ENCODE peak calls at places on chromosomes 4 and X, in four cellular contexts. N is GM23248, S is A673, Y is H1. J is an unnamed sample. For H3K4me1, the result is how much of the 10 kb centered on the place peaks cover.

GRCh38 chr4:8537041-8537461 is 43.1 kb upstream of the GPR78 start:
- DNase-seq in S (peak), N (peak), Y (no peak), J (peak)

GRCh38 chr4:79042079-79042674 is 102.9 kb upstream of the PAQR3 start:
- DNase-seq in S (peak), Y (no peak), N (peak), J (no peak)

GRCh38 chrX:20514358-20514757 is 247.6 kb upstream of the RPS6KA3 start:
- DNase-seq in N (peak), S (peak), Y (no peak), J (no peak)

GRCh38 chr4:178165251-178165650 is 723.0 kb upstream of the AGA start:
- DNase-seq in Y (no peak), S (no peak), N (no peak), J (peak)

GRCh38 chrX:14673764-14674163 is 144.4 kb downstream of the GLRA2 start:
- DNase-seq in Y (no peak), S (peak), N (peak), J (peak)

GRCh38 chr4:168853770-168854169 is 156.3 kb downstream of the CBR4 start:
- DNase-seq in S (no peak), N (no peak), Y (no peak), J (no peak)

GRCh38 chr4:5704276-5704675 is 4.1 kb downstream of the EVC2 start:
- DNase-seq in S (no peak), N (no peak), Y (no peak), J (no peak)

GRCh38 chr4:186832906-186833305 is 109.2 kb upstream of the FAT1 start:
- DNase-seq in S (no peak), N (no peak), Y (no peak), J (no peak)

GRCh38 chrX:16828126-16828908 is 41.8 kb downstream of the RBBP7 start:
- DNase-seq in S (peak), N (peak), Y (no peak), J (no peak)

GRCh38 chr4:184688447-184688846 is 38.9 kb downstream of the PRIMPOL start:
- DNase-seq in Y (no peak), S (peak), N (peak), J (peak)

GRCh38 chr4:113383111-113383785 is 333.8 kb downstream of the ANK2 start:
- DNase-seq in N (peak), Y (no peak), S (peak), J (no peak)

GRCh38 chr4:113810906-113811305 is 49.4 kb upstream of the CAMK2D start:
- DNase-seq in Y (no peak), S (no peak), N (peak), J (no peak)

GRCh38 chrX:3345281-3346081 is 971 bp downstream of the MXRA5 start:
- DNase-seq in S (no peak), Y (peak), N (peak), J (no peak)
- TF ChIP-seq EZH2 in S (peak), Y (peak), N (no peak), J (no peak)

DNA sequence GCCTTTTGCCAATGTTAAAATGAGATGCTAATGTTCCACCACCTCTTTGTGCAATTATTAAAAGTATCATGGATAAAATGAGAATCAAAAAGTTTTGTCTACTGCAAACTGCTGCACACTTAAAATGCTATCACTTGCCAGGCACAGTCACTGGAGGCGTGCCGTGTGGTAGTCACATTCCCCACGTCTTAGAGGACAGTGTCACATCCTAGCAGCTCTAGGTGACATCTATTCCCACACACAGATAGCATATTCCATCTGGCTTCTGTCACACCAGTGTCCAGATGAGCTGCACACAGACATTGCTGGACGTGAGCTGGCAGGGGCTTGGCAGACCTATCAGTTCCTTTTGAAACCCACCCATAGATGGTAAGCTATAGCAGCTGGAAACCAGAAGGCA is 47.0 kb downstream of the NSG1 start:
- DNase-seq in S (no peak), Y (no peak), N (no peak), J (no peak)
- H3K4me1 ChIP-seq in S (under half), Y (under half), N (under half), J (under half)

DNA sequence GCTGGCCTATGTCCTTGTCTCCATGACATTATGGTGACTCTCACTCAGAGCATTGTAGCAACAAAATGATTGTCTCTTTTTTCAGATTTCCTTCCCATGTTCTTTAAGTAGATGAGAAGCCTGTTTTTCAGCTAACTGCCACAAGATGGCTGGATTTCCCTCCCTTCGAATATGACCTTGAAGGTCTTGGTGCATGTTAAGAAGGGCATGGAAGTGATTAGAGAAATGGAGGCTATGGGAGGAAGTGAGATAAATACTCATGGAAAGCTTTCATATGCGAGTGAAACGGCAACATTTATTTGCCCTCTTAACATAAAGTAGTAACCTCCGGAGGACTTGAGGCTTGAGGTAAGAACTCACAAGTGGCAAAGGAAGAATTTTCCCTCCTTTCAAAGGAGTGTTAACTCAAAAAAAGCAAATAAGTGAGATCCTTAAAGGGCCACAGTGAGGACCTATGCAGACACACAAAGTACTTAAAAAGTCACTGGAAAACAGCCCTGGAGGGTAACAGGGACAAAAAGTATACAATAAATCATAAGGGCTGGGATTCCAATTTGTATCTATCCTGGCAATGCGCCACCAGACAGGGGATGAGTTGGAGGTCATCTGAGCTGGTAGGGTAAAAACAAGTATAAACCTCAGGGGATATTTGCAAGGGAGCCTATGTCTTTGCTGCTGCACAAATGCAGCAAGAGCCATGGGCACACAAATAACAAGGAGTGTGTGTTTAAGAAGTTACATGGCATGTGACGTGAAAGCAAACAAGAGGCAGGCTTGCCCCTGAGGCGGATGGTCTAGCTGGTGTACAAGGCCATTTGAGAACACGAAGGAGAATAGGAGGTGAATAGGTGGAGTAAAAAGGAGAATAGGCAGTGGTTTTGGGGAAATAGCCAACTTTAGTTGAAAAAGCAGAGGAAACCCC is 96.2 kb downstream of the CPE start:
- DNase-seq in S (no peak), Y (no peak), N (no peak), J (no peak)
- H3K4me3 ChIP-seq in S (no peak), Y (no peak), N (no peak), J (no peak)

GRCh38 chr4:89839558-89839957 is 2.6 kb upstream of the SNCA start:
- DNase-seq in S (no peak), N (no peak), Y (no peak), J (no peak)

GRCh38 chr4:89836031-89836777 is 757 bp downstream of the SNCA start:
- DNase-seq in S (no peak), Y (peak), N (peak), J (no peak)

GRCh38 chr4:89838005-89838404 is 1.0 kb upstream of the SNCA start:
- DNase-seq in N (peak), Y (no peak), S (peak), J (no peak)

GRCh38 chr4:89836897-89837384 is at the start of gene SNCA:
- DNase-seq in S (peak), Y (peak), N (peak), J (peak)

DNA sequence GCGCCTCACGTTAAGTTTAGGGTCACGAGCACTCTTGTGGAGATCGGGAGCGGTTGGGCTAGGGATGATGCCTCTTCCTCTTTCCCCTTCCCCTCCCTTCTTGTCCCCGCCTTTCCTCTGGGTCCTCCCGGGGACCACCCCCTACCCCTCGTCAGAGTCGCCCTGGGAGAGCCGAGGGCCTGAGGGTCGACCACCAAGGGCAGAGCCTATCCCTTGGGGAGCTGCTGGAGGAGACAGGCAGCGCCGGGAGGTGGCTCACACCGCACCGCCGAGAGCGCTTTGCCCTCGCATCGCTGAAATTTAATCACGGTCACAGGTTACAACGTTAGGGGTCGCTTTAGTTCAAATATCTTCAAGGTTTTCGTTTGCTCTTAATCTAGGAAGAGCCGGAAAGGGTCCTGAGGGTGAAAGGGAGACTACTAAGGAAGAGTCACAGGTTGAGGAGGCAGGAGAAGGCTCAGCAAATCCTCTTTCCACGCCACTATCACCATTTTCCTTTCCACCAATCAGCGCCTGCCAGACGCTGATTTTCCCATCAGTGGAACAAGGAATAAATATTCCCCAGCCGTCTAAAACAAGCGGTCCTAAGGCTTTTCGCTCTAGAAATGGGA is 529 bp upstream of the SNCA start:
- DNase-seq in N (peak), S (peak), Y (no peak), J (no peak)
- TF ChIP-seq EZH2 in N (no peak), S (no peak), Y (no peak), J (no peak)

GRCh38 chr4:1717129-1718094 is 3.7 kb downstream of the TMEM129 start:
- DNase-seq in N (no peak), Y (no peak), S (no peak), J (no peak)
- H3K4me1 ChIP-seq in N (under half), Y (under half), S (under half), J (under half)

DNA sequence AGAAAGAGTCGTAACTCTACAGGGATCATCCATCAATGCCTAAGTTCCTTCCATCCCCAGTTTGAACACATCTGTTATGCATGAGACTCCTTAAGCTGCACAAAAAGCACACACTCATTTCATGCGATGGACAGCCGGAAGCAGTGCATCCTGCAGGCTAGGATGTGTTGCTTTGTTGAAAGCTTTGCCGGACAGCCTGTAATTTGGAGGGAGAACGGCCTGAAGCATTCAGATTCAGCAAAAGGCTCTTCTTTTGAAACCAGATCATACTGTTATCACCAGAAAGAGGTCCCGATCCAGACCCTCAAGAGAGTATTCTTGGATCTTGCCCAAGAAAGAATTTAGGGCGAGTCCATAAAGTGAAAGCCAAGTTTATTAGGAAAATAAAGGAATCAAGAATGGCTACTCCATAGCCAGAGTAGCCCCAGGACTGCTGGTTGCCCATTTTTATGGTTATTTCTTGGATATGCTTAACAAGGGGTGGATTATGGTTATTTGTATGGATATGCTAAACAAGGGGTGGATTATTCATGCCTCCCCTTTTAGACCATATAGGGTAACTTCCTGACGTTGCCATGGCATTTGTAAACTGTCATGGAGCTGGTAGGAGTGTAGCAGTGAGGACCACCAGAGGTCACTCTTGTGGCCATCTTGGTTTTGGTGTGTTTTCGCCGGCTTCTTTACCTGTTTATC is 48.1 kb upstream of the DHRSX start:
- DNase-seq in S (no peak), Y (peak), N (no peak), J (no peak)
- H3K4me3 ChIP-seq in S (no peak), Y (no peak), N (no peak), J (no peak)

GRCh38 chrX:25017667-25018247 is 2.0 kb upstream of the ARX start:
- DNase-seq in S (peak), N (no peak), Y (no peak), J (no peak)

GRCh38 chrX:25016938-25017598 is 1.3 kb upstream of the ARX start:
- DNase-seq in Y (no peak), N (no peak), S (no peak), J (no peak)

GRCh38 chrX:25015486-25016360 is at the start of gene ARX:
- DNase-seq in Y (peak), N (peak), S (peak), J (no peak)

GRCh38 chrX:25014366-25014838 is 1.4 kb downstream of the ARX start:
- DNase-seq in S (no peak), N (no peak), Y (no peak), J (no peak)

DNA sequence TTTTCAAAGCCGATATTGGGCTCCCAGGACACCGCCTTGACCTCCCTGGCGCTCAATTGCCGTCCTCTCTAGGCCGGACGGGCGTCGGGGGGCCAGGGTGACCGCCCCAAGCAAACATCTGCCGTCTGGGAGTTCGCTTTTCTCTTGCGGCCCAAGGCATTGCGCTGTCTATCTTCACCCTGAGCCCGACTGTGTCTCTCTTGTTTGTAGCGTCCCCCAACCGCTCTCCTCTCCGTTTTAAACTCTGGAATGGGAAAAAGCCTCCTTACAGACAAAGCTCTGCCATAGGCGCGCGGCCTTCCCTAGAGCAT is 551 bp upstream of the ARX start:
- DNase-seq in S (no peak), N (no peak), Y (no peak), J (no peak)
- TF ChIP-seq EZH2 in S (no peak), N (no peak), Y (peak), J (no peak)

J was measured in PC-9.